ENCODE peak calls at places on chromosomes 6 and 20, in five cellular contexts. G, H, I, K and Z are unnamed samples.
A peak's percentile ranks its signal among the peaks of the same experiment; 100 is the strongest.

GRCh38 chr6:112343375-112343774 is 3.8 kb upstream of the RFPL4B start:
- DNase-seq in H (no peak), K (no peak), I (no peak), G (no peak), Z (no peak)

GRCh38 chr20:62952373-62953166 is at the start of gene SLC17A9:
- DNase-seq in H (peak; percentile 92), K (peak; percentile 95), G (peak; percentile 29), I (peak; percentile 95), Z (no peak)

GRCh38 chr6:122622404-122622938 is 12.3 kb downstream of the PKIB start:
- DNase-seq in H (no peak), G (no peak), K (no peak), I (no peak), Z (no peak)

GRCh38 chr6:17352302-17352701 is 41.1 kb upstream of the CAP2 start:
- DNase-seq in K (no peak), G (no peak), I (no peak), H (no peak), Z (no peak)

GRCh38 chr20:19699132-19699971 is 58.7 kb upstream of the RIN2 start:
- DNase-seq in H (no peak), K (no peak), I (no peak), G (no peak), Z (no peak)

GRCh38 chr20:44719841-44720240 is 4.7 kb downstream of the CCN5 start:
- DNase-seq in K (no peak), G (no peak), H (peak; percentile 42), I (no peak), Z (no peak)

GRCh38 chr6:349491-349921 is 42.0 kb upstream of the IRF4 start:
- DNase-seq in G (no peak), H (no peak), K (no peak), I (no peak), Z (no peak)

GRCh38 chr6:54595844-54596243 is 250.7 kb upstream of the FAM83B start:
- DNase-seq in G (peak; percentile 14), I (no peak), H (no peak), K (no peak), Z (no peak)

GRCh38 chr6:111572216-111572706 is 33.4 kb downstream of the TRAF3IP2 start:
- DNase-seq in K (no peak), I (no peak), H (no peak), G (no peak), Z (no peak)

GRCh38 chr6:3453410-3453809 is 3.4 kb downstream of the SLC22A23 start:
- DNase-seq in I (no peak), G (no peak), K (no peak), H (peak; percentile 44), Z (no peak)

GRCh38 chr6:41097467-41098090 is 24.8 kb downstream of the NFYA start:
- DNase-seq in K (no peak), H (no peak), I (no peak), G (no peak), Z (no peak)

GRCh38 chr6:142489722-142490610 is 188.2 kb downstream of the ADGRG6 start:
- DNase-seq in H (no peak), G (no peak), K (no peak), I (no peak), Z (no peak)

GRCh38 chr6:47852727-47853126 is 70.9 kb downstream of the OPN5 start:
- DNase-seq in K (no peak), G (no peak), H (no peak), I (no peak), Z (no peak)

GRCh38 chr20:38828514-38829295 is 23.2 kb downstream of the PPP1R16B start:
- DNase-seq in G (no peak), H (no peak), K (no peak), I (no peak), Z (no peak)

GRCh38 chr6:75103411-75103810 is 102.4 kb downstream of the COL12A1 start:
- DNase-seq in K (no peak), I (no peak), H (no peak), G (no peak), Z (no peak)

GRCh38 chr6:37536462-37537225 is 37.0 kb upstream of the CCDC167 start:
- DNase-seq in K (no peak), H (peak; percentile 76), I (no peak), G (no peak), Z (no peak)

GRCh38 chr6:16470502-16471221 is 232.3 kb downstream of the GMPR start:
- DNase-seq in I (no peak), G (no peak), H (no peak), K (no peak), Z (no peak)

GRCh38 chr6:73515204-73516101 is 5.4 kb downstream of the EEF1A1 start:
- DNase-seq in G (no peak), I (peak; percentile 62), H (peak; percentile 65), K (peak; percentile 75), Z (no peak)

GRCh38 chr6:132236281-132236680 is 165.0 kb downstream of the MOXD1 start:
- DNase-seq in H (no peak), K (no peak), I (no peak), G (no peak), Z (no peak)

GRCh38 chr20:54140486-54140885 is 33.3 kb downstream of the CYP24A1 start:
- DNase-seq in G (no peak), I (no peak), H (no peak), K (no peak), Z (no peak)

DNA sequence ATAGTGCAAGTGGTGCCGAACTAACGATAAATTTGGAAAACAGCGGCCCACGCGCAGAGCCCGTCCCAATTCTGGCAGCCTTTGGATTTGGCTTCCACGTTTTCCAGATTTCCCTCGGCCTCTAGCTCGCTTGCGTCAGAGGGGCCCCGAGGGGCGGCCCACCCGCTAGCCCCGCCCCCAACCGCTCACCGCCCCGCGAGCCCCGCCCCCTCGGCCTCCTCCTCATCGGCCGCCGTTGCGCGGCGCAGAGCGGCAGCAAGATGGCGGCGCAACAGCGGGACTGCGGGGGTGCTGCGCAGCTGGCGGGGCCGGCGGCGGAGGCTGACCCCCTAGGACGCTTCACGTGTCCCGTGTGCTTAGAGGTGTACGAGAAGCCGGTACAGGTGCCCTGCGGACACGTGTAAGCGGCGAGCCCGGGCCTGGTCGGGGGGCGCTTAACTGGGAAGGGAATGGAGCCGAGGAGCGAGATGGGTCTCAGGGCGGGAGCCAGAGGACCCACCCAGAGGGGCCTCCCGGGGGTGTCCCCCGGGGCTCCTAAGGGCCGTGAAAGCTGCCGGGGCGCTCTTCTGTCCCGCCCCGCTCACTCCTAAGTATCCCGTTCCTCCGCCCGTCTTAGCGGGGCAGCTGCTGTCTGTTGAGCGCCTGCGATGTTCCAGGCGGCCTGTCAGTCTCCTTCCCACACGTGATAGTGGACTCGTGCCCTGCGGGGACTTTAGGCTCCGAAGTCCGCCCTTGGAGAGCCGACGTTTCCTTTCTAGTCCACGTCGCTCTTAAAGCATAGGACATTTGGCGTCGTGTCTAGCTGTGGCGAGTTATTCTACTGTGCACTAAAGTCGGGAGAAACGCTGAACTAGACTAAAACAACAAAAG is at the start of gene RNF114:
- DNase-seq in K (peak; percentile 94), G (peak; percentile 75), H (peak; percentile 96), I (peak; percentile 92), Z (peak; percentile 83)
- TF ChIP-seq CTCF in K (no peak), G (no peak), H (no peak), I (no peak), Z (peak; percentile 9)

GRCh38 chr6:33413200-33413599 is 2.4 kb downstream of the PHF1 start:
- DNase-seq in K (no peak), G (no peak), H (no peak), I (no peak), Z (no peak)

GRCh38 chr6:33416386-33417126 is 1.4 kb downstream of the CUTA start:
- DNase-seq in K (no peak), G (no peak), I (no peak), H (no peak), Z (no peak)

GRCh38 chr6:33413601-33414120 is 2.8 kb downstream of the PHF1 start:
- DNase-seq in K (no peak), H (no peak), G (no peak), I (no peak), Z (no peak)

GRCh38 chr6:33415831-33416230 is 2.1 kb downstream of the CUTA start:
- DNase-seq in H (no peak), I (no peak), K (no peak), G (no peak), Z (no peak)

DNA sequence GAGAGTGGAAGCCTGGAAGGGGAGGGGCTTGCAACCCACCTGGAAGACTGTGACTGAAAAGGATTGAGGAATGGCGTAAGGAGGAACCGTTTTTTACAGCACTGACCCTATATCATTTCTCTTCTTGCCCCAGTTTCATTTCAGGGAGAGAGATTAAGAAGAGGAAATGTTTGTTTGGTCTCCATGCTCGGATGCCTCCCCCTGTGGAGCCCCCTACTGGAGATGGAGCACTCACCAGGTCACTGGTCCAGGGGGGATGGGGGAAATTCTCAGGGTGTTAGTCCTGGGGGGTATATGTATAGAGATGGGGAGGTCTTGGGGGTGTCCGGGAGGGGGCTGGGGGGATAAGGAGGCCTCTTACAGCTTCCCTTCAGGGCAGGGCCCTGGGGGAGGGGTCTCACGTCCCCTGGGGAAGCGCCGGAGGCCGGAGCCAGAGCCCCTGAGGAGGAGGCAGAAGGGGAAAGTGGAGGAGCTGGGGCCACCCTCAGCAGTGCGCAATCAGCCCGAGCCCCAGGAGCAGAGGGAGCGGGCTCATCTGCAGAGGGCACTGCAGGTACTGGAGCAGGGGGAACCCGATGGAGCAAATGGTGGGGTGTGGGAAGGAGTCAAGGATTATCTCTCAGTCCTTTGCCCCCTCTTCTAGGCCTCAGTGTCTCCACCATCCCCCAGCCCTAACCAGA is 3.2 kb downstream of the CUTA start:
- DNase-seq in K (no peak), G (no peak), H (peak; percentile 66), I (no peak), Z (no peak)
- TF ChIP-seq CTCF in K (no peak), G (peak; percentile 34), H (peak; percentile 75), I (no peak), Z (peak; percentile 46)

DNA sequence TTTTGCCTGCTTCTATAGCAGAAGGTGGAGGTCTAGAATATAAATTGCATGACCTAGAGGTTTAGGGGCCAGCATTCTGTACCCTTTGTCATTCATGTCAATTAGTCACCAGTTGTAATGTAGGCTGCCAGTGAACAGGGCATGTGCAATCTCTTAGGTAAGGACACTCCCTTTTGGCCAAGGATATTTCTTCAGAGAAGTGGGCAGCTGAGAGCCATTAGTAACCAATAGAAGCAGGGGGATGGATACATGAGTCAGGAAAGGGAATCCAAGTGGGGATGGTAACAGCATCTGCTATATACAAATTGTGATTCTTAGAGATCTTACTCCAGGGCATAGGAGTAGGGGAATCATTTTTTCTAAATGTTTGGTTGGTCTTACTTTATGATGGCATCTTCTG is 494.2 kb upstream of the JAG1 start:
- DNase-seq in G (no peak), H (no peak), K (no peak), I (no peak), Z (no peak)
- TF ChIP-seq CTCF in G (no peak), H (no peak), K (no peak), I (no peak), Z (no peak)

DNA sequence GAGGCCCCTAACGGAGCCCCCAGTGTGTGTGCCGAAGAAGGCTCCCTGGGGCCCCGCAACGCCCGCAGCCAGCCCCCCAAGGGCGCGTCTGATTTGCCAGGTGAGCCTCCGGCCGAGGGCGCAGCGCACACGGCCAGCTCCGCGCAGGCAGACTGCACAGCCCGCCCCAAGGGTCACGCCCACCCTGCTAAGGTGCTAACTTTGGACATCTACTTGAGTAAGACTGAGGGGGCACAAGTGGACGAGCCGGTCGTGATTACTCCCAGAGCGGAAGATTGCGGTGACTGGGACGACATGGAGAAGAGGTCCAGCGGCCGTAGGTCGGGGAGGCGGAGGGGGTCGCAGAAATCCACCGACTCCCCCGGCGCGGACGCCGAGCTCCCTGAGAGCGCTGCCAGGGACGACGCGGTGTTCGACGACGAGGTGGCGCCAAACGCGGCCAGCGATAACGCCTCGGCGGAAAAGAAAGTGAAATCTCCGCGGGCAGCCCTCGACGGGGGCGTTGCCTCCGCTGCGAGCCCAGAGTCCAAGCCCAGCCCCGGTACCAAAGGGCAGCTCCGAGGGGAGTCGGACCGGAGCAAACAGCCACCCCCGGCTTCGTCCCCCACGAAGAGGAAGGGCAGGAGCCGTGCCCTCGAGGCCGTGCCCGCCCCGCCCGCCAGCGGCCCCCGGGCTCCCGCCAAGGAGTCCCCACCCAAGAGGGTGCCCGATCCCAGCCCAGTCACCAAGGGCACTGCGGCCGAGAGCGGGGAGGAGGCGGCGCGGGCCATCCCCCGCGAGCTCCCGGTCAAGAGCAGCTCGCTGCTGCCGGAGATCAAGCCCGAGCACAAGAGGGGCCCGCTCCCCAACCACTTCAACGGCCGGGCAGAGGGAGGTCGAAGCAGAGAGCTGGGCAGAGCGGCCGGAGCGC is 117.0 kb downstream of the RTN4IP1 start:
- DNase-seq in K (peak; percentile 91), I (peak; percentile 89), G (no peak), H (peak; percentile 84), Z (peak; percentile 27)
- TF ChIP-seq CTCF in K (peak; percentile 36), I (no peak), G (peak; percentile 37), H (peak; percentile 45), Z (peak; percentile 30)